ENCODE peak calls at places on chromosomes 1 and 21, in four cellular contexts. X is GM12878, Y is suprapubic skin, W is body of pancreas. N is an unnamed sample.

GRCh38 chr1:65393345-65393744 is 27.1 kb upstream of the LEPR start:
- DNase-seq in W (no peak), X (peak; percentile 3), Y (no peak), N (no peak)

GRCh38 chr1:4027492-4028138 is 127.5 kb upstream of the C1orf174 start:
- DNase-seq in X (peak; percentile 34), Y (no peak), W (no peak), N (no peak)

GRCh38 chr1:235708390-235708962 is 58.9 kb upstream of the GNG4 start:
- DNase-seq in W (no peak), X (no peak), Y (no peak), N (no peak)

GRCh38 chr1:231161711-231162299 is at the start of gene TRIM67:
- DNase-seq in W (peak; percentile 44), X (no peak), Y (no peak), N (no peak)

GRCh38 chr1:60848583-60849188 is 233.7 kb upstream of the NFIA start:
- DNase-seq in Y (no peak), W (no peak), X (no peak), N (no peak)

GRCh38 chr1:78483903-78484302 is 6.9 kb upstream of the PTGFR start:
- DNase-seq in W (no peak), Y (no peak), X (no peak), N (no peak)

GRCh38 chr1:235017719-235018118 is 110.9 kb downstream of the TOMM20 start:
- DNase-seq in Y (no peak), W (no peak), X (no peak), N (no peak)

GRCh38 chr1:156579472-156579871 is at the start of gene TTC24:
- DNase-seq in W (no peak), X (no peak), Y (no peak), N (no peak)

GRCh38 chr1:13430495-13430894 is 20.2 kb downstream of the PRAMEF20 start:
- DNase-seq in Y (no peak), W (no peak), X (no peak), N (no peak)

GRCh38 chr21:32599146-32599925 is 12.8 kb downstream of the CFAP298 start:
- DNase-seq in W (peak; percentile 16), Y (no peak), X (no peak), N (no peak)

GRCh38 chr1:201077736-201078135 is 34.5 kb downstream of the CACNA1S start:
- DNase-seq in Y (no peak), X (no peak), W (no peak), N (no peak)

GRCh38 chr1:3587133-3587733 is 24.1 kb downstream of the MEGF6 start:
- DNase-seq in W (no peak), X (no peak), Y (no peak), N (no peak)

GRCh38 chr1:111988743-111989453 is 570 bp downstream of the KCND3 start:
- DNase-seq in X (no peak), W (peak; percentile 48), Y (no peak), N (no peak)

GRCh38 chr1:63199666-63200065 is 122.7 kb upstream of the FOXD3 start:
- DNase-seq in W (no peak), X (no peak), Y (no peak), N (no peak)

GRCh38 chr1:228101994-228102790 is 933 bp downstream of the C1orf35 start:
- DNase-seq in W (peak; percentile 63), X (no peak), Y (no peak), N (no peak)

GRCh38 chr1:215082532-215083407 is at the start of gene KCNK2:
- DNase-seq in W (no peak), Y (peak; percentile 85), X (no peak), N (no peak)

GRCh38 chr1:209721406-209721805 is 16.8 kb downstream of the HSD11B1 start:
- DNase-seq in X (no peak), W (no peak), Y (no peak), N (no peak)

GRCh38 chr21:46180079-46180722 is 4.1 kb downstream of the SPATC1L start:
- DNase-seq in W (no peak), X (no peak), Y (peak; percentile 65), N (no peak)

GRCh38 chr1:206600527-206600926 is 11.7 kb downstream of the EIF2D start:
- DNase-seq in W (no peak), Y (no peak), X (no peak), N (no peak)

GRCh38 chr1:59367269-59368006 is 70.5 kb downstream of the FGGY start:
- DNase-seq in X (no peak), W (peak; percentile 63), Y (peak; percentile 90), N (no peak)

GRCh38 chr1:64474639-64475038 is 4.7 kb downstream of the CACHD1 start:
- DNase-seq in W (peak; percentile 91), X (no peak), Y (no peak), N (no peak)

GRCh38 chr1:37177230-37177864 is 143.0 kb upstream of the GRIK3 start:
- DNase-seq in Y (no peak), X (no peak), W (peak; percentile 43), N (no peak)

GRCh38 chr1:226548281-226549093 is at the start of gene STUM:
- DNase-seq in W (peak; percentile 62), Y (no peak), X (no peak), N (no peak)

GRCh38 chr1:39672551-39672947 is 642 bp upstream of the NT5C1A start:
- DNase-seq in X (no peak), W (peak; percentile 45), Y (no peak), N (no peak)

GRCh38 chr1:19086176-19086875 is 123.7 kb downstream of the UBR4 start:
- DNase-seq in X (no peak), Y (no peak), W (peak; percentile 71), N (no peak)

DNA sequence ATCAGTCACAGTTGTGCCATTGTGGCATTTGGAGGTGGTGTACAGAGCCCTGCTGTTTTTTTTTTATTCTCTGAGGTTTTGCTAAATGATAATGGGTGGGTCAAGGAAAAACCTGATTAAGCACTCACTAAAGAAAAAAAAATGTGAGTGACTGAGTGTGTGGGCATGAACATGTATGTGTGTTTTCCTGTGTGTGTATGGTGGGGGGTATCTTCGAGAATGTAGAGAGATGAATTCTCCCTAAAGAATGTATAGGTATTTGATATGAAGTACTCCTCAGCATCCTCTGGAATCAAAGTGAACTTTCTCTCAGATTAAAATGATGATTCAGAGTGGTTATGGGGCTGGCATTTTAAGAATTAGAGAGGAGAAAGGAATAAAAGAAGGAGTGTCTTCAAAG is 23.7 kb downstream of the S1PR1 start:
- DNase-seq in W (no peak), Y (no peak), X (no peak), N (no peak)
- TF ChIP-seq POLR2A in W (no peak), Y (no peak), X (no peak), N (no peak)

DNA sequence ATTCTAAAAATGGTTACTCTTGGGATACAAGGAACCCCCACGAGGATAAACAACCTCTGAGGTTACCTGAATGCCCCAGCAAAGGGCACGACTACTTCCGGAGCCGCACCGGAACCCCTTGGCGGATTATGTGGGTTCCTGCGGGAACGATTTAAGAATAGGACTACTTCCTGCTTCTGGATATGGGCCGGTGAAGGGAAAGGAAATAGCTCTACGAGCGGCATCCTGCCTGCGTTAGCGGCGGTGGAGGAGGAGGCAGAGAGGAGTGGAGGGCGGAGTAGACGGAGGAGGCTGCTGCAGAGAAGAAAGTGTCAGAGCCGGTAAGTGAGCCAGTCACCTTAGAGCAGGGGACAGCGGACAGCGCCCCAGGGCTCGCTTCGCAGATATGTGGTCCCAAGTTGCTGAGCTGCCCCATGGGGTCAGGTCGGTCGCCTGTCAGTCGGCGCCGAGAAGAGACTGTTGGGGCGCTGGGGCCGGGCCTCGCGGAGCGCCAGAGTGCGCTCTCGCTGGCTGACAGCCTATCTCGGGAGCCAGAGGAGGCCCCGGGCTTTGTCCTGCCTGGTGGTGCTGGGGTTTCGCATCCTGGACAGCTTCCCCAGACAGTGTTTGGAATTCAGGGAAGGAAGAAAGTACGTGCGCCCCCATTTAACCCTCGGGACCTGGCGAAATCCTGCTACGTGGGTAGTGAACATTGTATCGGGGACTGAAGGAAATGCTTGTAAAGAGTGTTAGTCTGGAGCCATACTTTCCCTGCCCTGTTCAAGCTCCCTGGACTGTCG is at the start of gene KLHL20:
- DNase-seq in W (peak; percentile 86), Y (peak; percentile 87), X (peak; percentile 73), N (peak; percentile 27)
- TF ChIP-seq POLR2A in W (peak; percentile 88), Y (no peak), X (peak; percentile 90), N (no peak)

DNA sequence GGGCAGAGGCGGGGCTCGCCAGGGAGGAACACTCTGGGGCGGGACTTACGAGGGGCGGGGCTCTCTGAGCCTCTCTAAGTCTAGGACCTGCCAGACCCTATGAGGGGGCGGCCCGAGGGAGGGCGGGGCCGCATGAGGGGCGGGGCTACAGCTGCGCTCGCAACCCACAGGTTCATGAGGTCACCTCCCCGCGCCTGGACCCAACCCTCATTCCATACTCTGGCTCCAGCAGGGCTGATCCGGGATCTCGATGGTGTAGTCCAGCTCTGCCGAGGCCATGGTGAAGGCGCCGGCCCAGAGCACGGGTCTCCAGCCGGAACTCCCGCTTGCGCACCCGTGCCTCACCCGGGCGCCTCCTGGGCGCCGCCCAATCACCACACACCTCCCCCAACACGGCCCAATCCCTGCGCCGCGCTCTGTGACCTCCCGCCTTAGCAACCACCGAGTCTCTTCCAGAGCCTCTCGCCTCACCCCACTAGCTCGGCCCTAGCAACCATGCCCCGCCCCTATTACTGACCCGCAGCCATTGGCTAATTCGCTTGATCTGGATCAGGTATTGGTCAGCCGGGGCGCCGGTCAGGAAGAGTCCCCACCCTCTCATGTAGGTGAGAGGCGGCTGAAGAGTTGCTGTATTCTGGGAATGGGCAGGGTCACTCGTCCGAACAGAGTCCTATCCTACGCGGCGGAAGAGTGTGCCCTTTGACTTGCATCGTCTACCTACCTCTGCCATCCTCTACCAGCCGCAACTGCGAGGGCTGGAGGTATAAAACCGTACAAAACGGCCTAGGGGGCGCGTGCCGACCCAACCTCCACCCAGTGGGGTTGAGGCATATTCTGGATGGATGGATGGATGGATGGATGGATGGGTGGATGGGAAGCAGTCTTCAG is at the start of the genes ARMH1 and TMEM53:
- DNase-seq in W (peak; percentile 99), Y (peak; percentile 99), X (peak; percentile 95), N (peak; percentile 98)
- TF ChIP-seq POLR2A in W (peak; percentile 89), Y (no peak), X (peak; percentile 84), N (peak; percentile 61)

DNA sequence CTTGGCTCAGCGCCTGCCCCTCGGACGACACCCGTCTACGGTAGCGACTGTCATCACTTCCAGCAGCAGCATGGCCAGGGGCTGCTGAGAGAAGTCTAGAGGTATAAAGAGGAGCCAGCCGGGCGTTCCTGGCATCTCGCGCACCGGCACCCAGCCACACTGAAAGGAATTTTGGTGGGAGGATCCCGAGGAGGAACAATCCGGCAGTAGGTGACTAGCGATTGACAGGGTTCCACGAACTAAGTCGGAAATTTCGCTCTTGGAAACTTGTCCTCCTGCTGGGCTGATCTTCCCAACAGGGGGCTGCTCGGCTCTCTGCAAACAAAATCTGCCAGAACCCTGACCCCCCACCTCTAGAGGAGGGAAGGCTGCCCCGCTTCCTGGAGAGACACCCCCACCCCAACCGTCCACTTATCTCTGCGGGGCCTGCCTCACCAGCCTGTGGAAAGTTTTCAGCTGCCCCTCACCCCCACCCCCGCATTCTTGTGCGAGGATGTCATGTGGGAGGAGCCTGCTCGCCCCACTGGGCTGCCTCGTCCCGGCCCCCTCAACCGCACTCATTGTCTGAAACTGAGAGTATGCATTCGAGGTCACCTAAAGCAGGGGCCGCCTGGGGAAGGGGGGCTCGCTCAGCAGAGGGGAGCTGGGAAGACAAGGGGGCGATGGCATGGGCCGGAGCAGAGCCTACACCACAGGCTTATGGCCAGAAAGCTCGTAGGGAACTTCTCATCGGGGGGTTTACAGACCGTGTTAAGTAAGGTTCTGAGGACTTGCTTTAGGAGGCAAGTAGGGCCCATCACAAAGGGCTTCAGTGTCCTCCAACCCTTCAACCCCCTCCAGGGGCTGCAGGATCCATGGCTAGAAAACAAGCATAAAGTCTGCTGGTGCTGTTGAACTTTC is 9.6 kb downstream of the EPHA2 start:
- DNase-seq in W (peak; percentile 80), Y (peak; percentile 89), X (no peak), N (no peak)
- TF ChIP-seq POLR2A in W (peak; percentile 49), Y (no peak), X (no peak), N (no peak)

GRCh38 chr1:45518910-45519309 is 2.8 kb downstream of the PRDX1 start:
- DNase-seq in Y (no peak), X (no peak), W (peak; percentile 45), N (no peak)
- TF ChIP-seq POLR2A in Y (no peak), X (no peak), W (no peak), N (no peak)

GRCh38 chr1:44672254-44672955 is 1.9 kb downstream of the TMEM53 start:
- DNase-seq in Y (no peak), W (no peak), X (peak; percentile 71), N (no peak)
- TF ChIP-seq POLR2A in Y (no peak), W (no peak), X (no peak), N (no peak)